ENCODE peak calls at places on chromosome 11, in five cellular contexts. O, D, U, T and N are unnamed samples.

GRCh38 chr11:8679006-8679405 is 3.5 kb downstream of the TRIM66 start:
- DNase-seq in O (no peak), D (no peak), U (no peak), T (no peak), N (no peak)

GRCh38 chr11:4480577-4481539 is 1.6 kb upstream of the OR52K1 start:
- DNase-seq in O (no peak), D (peak), U (no peak), T (no peak), N (no peak)

GRCh38 chr11:13942908-13943505 is 19.5 kb upstream of the SPON1 start:
- DNase-seq in O (no peak), D (peak), U (no peak), T (no peak), N (no peak)

GRCh38 chr11:12840871-12841516 is 166.8 kb downstream of the TEAD1 start:
- DNase-seq in O (no peak), D (peak), U (no peak), T (no peak), N (peak)

GRCh38 chr11:58506935-58507334 is 970 bp downstream of the OR5B21 start:
- DNase-seq in O (no peak), D (no peak), U (no peak), T (no peak), N (no peak)

GRCh38 chr11:58003036-58003435 is 20.6 kb upstream of the OR9Q1 start:
- DNase-seq in O (no peak), D (no peak), U (no peak), T (no peak), N (no peak)

GRCh38 chr11:77968337-77968736 is 26.1 kb downstream of the INTS4 start:
- DNase-seq in O (no peak), D (no peak), U (no peak), T (no peak), N (no peak)

GRCh38 chr11:8017894-8018741 is 31.0 kb downstream of the EIF3F start:
- DNase-seq in O (peak), D (peak), U (no peak), T (no peak), N (peak)

GRCh38 chr11:103842795-103843194 is 193.6 kb upstream of the DDI1 start:
- DNase-seq in O (no peak), D (peak), U (no peak), T (no peak), N (no peak)

GRCh38 chr11:92101845-92102244 is 122.8 kb upstream of the FAT3 start:
- DNase-seq in O (no peak), D (no peak), U (no peak), T (no peak), N (no peak)

GRCh38 chr11:1083621-1084551 is 9.2 kb downstream of the MUC2 start:
- DNase-seq in O (no peak), D (no peak), U (no peak), T (no peak), N (no peak)